ENCODE peak calls at places on chromosomes 16 and 17, in five cellular contexts. S, D, A, P and C are unnamed samples.

GRCh38 chr17:50173335-50173941 is 7.6 kb downstream of the SGCA start:
- DNase-seq in S (no peak), D (no peak), A (no peak), P (no peak), C (peak; percentile 81)

GRCh38 chr17:64343833-64344637 is 46.6 kb downstream of the PECAM1 start:
- DNase-seq in S (peak; percentile 74), D (peak; percentile 30), A (no peak), P (peak; percentile 74), C (peak; percentile 48)

GRCh38 chr16:18983565-18984424 is at the start of gene TMC7:
- DNase-seq in S (peak; percentile 90), D (peak; percentile 98), A (peak; percentile 60), P (peak; percentile 91), C (peak; percentile 53)

GRCh38 chr17:19546289-19547065 is 12.8 kb downstream of the SLC47A1 start:
- DNase-seq in S (peak; percentile 59), D (no peak), A (no peak), P (no peak), C (no peak)

GRCh38 chr17:78111012-78111726 is 17.4 kb downstream of the TMC6 start:
- DNase-seq in S (no peak), D (no peak), A (no peak), P (no peak), C (peak; percentile 16)

GRCh38 chr16:50841081-50841886 is 99.4 kb downstream of the CYLD start:
- DNase-seq in S (peak; percentile 45), D (no peak), A (peak; percentile 53), P (no peak), C (no peak)

GRCh38 chr16:2514333-2515179 is 804 bp downstream of the ATP6V0C start:
- DNase-seq in S (no peak), D (no peak), A (peak; percentile 47), P (no peak), C (no peak)

GRCh38 chr17:57707892-57708291 is 37.2 kb downstream of the CCDC182 start:
- DNase-seq in S (no peak), D (peak; percentile 49), A (no peak), P (no peak), C (no peak)

GRCh38 chr16:59697746-59698145 is 963.6 kb upstream of the GOT2 start:
- DNase-seq in S (no peak), D (no peak), A (no peak), P (no peak), C (no peak)

GRCh38 chr17:82435103-82435502 is 15.4 kb downstream of the CYBC1 start:
- DNase-seq in S (no peak), D (no peak), A (no peak), P (no peak), C (no peak)

GRCh38 chr17:48825446-48826381 is 5.1 kb upstream of the CALCOCO2 start:
- DNase-seq in S (no peak), D (no peak), A (no peak), P (no peak), C (no peak)